ENCODE peak calls at places on chromosomes 4 and X, in ten cellular contexts. G, P, A, J, B, K, V, T, I and C are unnamed samples.

GRCh38 chrX:46686003-46686645 is 72.8 kb downstream of the SLC9A7 start:
- DNase-seq in G (peak), P (peak), A (peak), J (peak), B (no peak), K (no peak), V (peak), T (no peak), I (no peak), C (peak)

GRCh38 chr4:138981930-138982390 is 33.6 kb upstream of the NOCT start:
- DNase-seq in G (no peak), P (no peak), A (no peak), J (peak), B (no peak), K (no peak), V (no peak), T (no peak), I (no peak), C (no peak)

GRCh38 chr4:23999714-24000113 is 109.9 kb upstream of the PPARGC1A start:
- DNase-seq in G (no peak), P (no peak), A (no peak), J (peak), B (no peak), K (no peak), V (no peak), T (no peak), I (peak), C (no peak)

GRCh38 chr4:56118055-56118454 is 169.3 kb downstream of the CEP135 start:
- DNase-seq in G (no peak), P (no peak), A (no peak), J (no peak), B (no peak), K (no peak), V (no peak), T (no peak), I (no peak), C (no peak)

GRCh38 chr4:106063009-106063408 is 167.7 kb downstream of the NPNT start:
- DNase-seq in G (no peak), P (no peak), A (no peak), J (peak), B (no peak), K (no peak), V (no peak), T (no peak), I (no peak), C (no peak)

GRCh38 chrX:19673334-19674040 is 158.2 kb upstream of the MAP3K15 start:
- DNase-seq in G (no peak), P (no peak), A (no peak), J (peak), B (no peak), K (no peak), V (peak), T (peak), I (no peak), C (peak)

GRCh38 chr4:25467843-25468242 is 90.8 kb downstream of the ANAPC4 start:
- DNase-seq in G (no peak), P (no peak), A (no peak), J (no peak), B (no peak), K (no peak), V (no peak), T (no peak), I (no peak), C (no peak)

GRCh38 chrX:18288716-18289115 is 65.8 kb downstream of the SCML2 start:
- DNase-seq in G (no peak), P (no peak), A (no peak), J (no peak), B (no peak), K (no peak), V (no peak), T (no peak), I (no peak), C (no peak)

GRCh38 chr4:47002593-47002992 is 9.2 kb upstream of the GABRA4 start:
- DNase-seq in G (no peak), P (no peak), A (no peak), J (peak), B (no peak), K (no peak), V (no peak), T (no peak), I (no peak), C (no peak)

GRCh38 chr4:183328832-183329231 is 6.6 kb upstream of the CLDN24 start:
- DNase-seq in G (no peak), P (no peak), A (no peak), J (peak), B (no peak), K (no peak), V (no peak), T (no peak), I (no peak), C (no peak)

GRCh38 chr4:149063007-149063406 is 620.8 kb upstream of the NR3C2 start:
- DNase-seq in G (no peak), P (no peak), A (no peak), J (no peak), B (no peak), K (no peak), V (no peak), T (no peak), I (no peak), C (no peak)

GRCh38 chr4:94345267-94345666 is 2.6 kb upstream of the HPGDS start:
- DNase-seq in G (no peak), P (no peak), A (no peak), J (no peak), B (no peak), K (no peak), V (no peak), T (no peak), I (no peak), C (peak)

GRCh38 chrX:110394653-110395052 is 36.0 kb downstream of the RTL9 start:
- DNase-seq in G (no peak), P (no peak), A (no peak), J (peak), B (no peak), K (no peak), V (no peak), T (no peak), I (no peak), C (no peak)

GRCh38 chr4:147160908-147161513 is 215.3 kb upstream of the TTC29 start:
- DNase-seq in G (no peak), P (no peak), A (peak), J (peak), B (no peak), K (no peak), V (no peak), T (no peak), I (no peak), C (no peak)

GRCh38 chrX:104137496-104137895 is 19.3 kb downstream of the SLC25A53 start:
- DNase-seq in G (no peak), P (no peak), A (no peak), J (peak), B (no peak), K (no peak), V (no peak), T (no peak), I (no peak), C (no peak)

GRCh38 chrX:11666180-11666579 is 460 bp upstream of the ARHGAP6 start:
- DNase-seq in G (no peak), P (no peak), A (peak), J (no peak), B (no peak), K (no peak), V (no peak), T (no peak), I (no peak), C (no peak)